ENCODE peak calls at places on chromosomes 16 and 17, in seven cellular contexts. Y is NCI-H345; Z is activated CD8-positive, alpha-beta memory T cell treated with anti-CD3 and anti-CD28 coated beads for 48 hours; F is adrenal gland; K is SK-MEL-5; X is NCI-H1105; L is lower lobe of right lung. J is an unnamed sample.

GRCh38 chr17:77865109-77865611 is 93.3 kb upstream of the TNRC6C start:
- DNase-seq in F (no peak), L (peak; percentile 30), Z (no peak), K (no peak), X (no peak), Y (no peak), J (no peak)

GRCh38 chr16:78184554-78185183 is 85.2 kb downstream of the WWOX start:
- DNase-seq in Z (no peak), F (no peak), L (no peak), K (peak; percentile 62), X (no peak), Y (peak; percentile 61), J (peak; percentile 30)

GRCh38 chr17:30552994-30553565 is 75.9 kb downstream of the GOSR1 start:
- DNase-seq in L (no peak), X (no peak), K (no peak), F (no peak), Y (no peak), Z (no peak), J (no peak)

GRCh38 chr16:21637032-21637968 is 15.1 kb downstream of the IGSF6 start:
- DNase-seq in F (no peak), X (no peak), L (no peak), K (peak; percentile 32), Z (no peak), Y (no peak), J (no peak)

GRCh38 chr16:270381-271255 is 5.1 kb downstream of the RGS11 start:
- DNase-seq in Z (no peak), K (no peak), X (no peak), F (no peak), Y (no peak), L (no peak), J (no peak)

GRCh38 chr16:84659656-84660300 is 11.5 kb downstream of the KLHL36 start:
- DNase-seq in F (no peak), Y (no peak), Z (no peak), K (no peak), L (no peak), X (no peak), J (no peak)

GRCh38 chr16:28538733-28539596 is at the start of gene NUPR1:
- DNase-seq in Z (no peak), Y (no peak), X (no peak), F (peak; percentile 93), K (peak; percentile 93), L (peak; percentile 89), J (peak; percentile 72)

GRCh38 chr16:67661101-67661661 is 421 bp downstream of the PARD6A start:
- DNase-seq in K (no peak), Y (no peak), Z (no peak), L (no peak), X (no peak), F (no peak), J (peak; percentile 25)

GRCh38 chr16:20369452-20370054 is 17.0 kb upstream of the UMOD start:
- DNase-seq in K (no peak), Z (no peak), Y (no peak), L (no peak), X (no peak), F (no peak), J (no peak)

GRCh38 chr17:52233176-52233575 is 74.7 kb upstream of the CA10 start:
- DNase-seq in Y (no peak), F (no peak), L (no peak), K (no peak), Z (no peak), X (no peak), J (no peak)

GRCh38 chr17:43701318-43701743 is 39.6 kb upstream of the MEOX1 start:
- DNase-seq in L (peak; percentile 54), Y (no peak), X (no peak), F (no peak), Z (peak; percentile 29), K (no peak), J (peak; percentile 56)

J was measured in brain microvascular endothelial cell.